ENCODE peak calls at places on chromosomes 12 and 14, in six cellular contexts. One of them, this sample, is unnamed.

GRCh38 chr12:7120166-7120565 is 8.5 kb downstream of the RBP5 start:
- DNase-seq in astrocyte: no peak
- DNase-seq in NCI-H446 treated with DMSO at 0.1 percent for 48 hours: no peak
- DNase-seq in non-pigmented ciliary epithelial cell: no peak
- DNase-seq in right cardiac atrium: peak
- DNase-seq in ovary: no peak
- DNase-seq in this sample: no peak

GRCh38 chr12:120301962-120302815 is at the start of gene SIRT4:
- DNase-seq in astrocyte: peak
- DNase-seq in NCI-H446 treated with DMSO at 0.1 percent for 48 hours: peak
- DNase-seq in non-pigmented ciliary epithelial cell: peak
- DNase-seq in right cardiac atrium: peak
- DNase-seq in ovary: peak
- DNase-seq in this sample: peak

GRCh38 chr12:51914034-51914923 is 7.0 kb downstream of the ACVRL1 start:
- DNase-seq in astrocyte: no peak
- DNase-seq in NCI-H446 treated with DMSO at 0.1 percent for 48 hours: no peak
- DNase-seq in non-pigmented ciliary epithelial cell: no peak
- DNase-seq in right cardiac atrium: peak
- DNase-seq in ovary: no peak
- DNase-seq in this sample: no peak

GRCh38 chr12:31234955-31235867 is 90.7 kb downstream of the SINHCAF start:
- DNase-seq in astrocyte: peak
- DNase-seq in NCI-H446 treated with DMSO at 0.1 percent for 48 hours: no peak
- DNase-seq in non-pigmented ciliary epithelial cell: no peak
- DNase-seq in right cardiac atrium: no peak
- DNase-seq in ovary: no peak
- DNase-seq in this sample: peak

GRCh38 chr14:36068777-36069534 is 107.6 kb downstream of the PTCSC3 start:
- DNase-seq in astrocyte: peak
- DNase-seq in NCI-H446 treated with DMSO at 0.1 percent for 48 hours: peak
- DNase-seq in non-pigmented ciliary epithelial cell: peak
- DNase-seq in right cardiac atrium: no peak
- DNase-seq in ovary: no peak
- DNase-seq in this sample: peak

GRCh38 chr12:30753761-30754382 is 879 bp downstream of the CAPRIN2 start:
- DNase-seq in astrocyte: peak
- DNase-seq in NCI-H446 treated with DMSO at 0.1 percent for 48 hours: peak
- DNase-seq in non-pigmented ciliary epithelial cell: no peak
- DNase-seq in right cardiac atrium: no peak
- DNase-seq in ovary: no peak
- DNase-seq in this sample: peak

GRCh38 chr14:105219753-105220152 is 28.6 kb upstream of the BTBD6 start:
- DNase-seq in astrocyte: no peak
- DNase-seq in NCI-H446 treated with DMSO at 0.1 percent for 48 hours: no peak
- DNase-seq in non-pigmented ciliary epithelial cell: no peak
- DNase-seq in right cardiac atrium: no peak
- DNase-seq in ovary: no peak
- DNase-seq in this sample: no peak

GRCh38 chr14:96723946-96724345 is 73.2 kb upstream of the VRK1 start:
- DNase-seq in astrocyte: no peak
- DNase-seq in NCI-H446 treated with DMSO at 0.1 percent for 48 hours: no peak
- DNase-seq in non-pigmented ciliary epithelial cell: no peak
- DNase-seq in right cardiac atrium: no peak
- DNase-seq in ovary: no peak
- DNase-seq in this sample: no peak

GRCh38 chr14:50225067-50225973 is 6.1 kb downstream of the SOS2 start:
- DNase-seq in astrocyte: peak
- DNase-seq in NCI-H446 treated with DMSO at 0.1 percent for 48 hours: peak
- DNase-seq in non-pigmented ciliary epithelial cell: peak
- DNase-seq in right cardiac atrium: no peak
- DNase-seq in ovary: no peak
- DNase-seq in this sample: peak

GRCh38 chr14:49969961-49970360 is 77.1 kb downstream of the ARF6 start:
- DNase-seq in astrocyte: no peak
- DNase-seq in NCI-H446 treated with DMSO at 0.1 percent for 48 hours: no peak
- DNase-seq in non-pigmented ciliary epithelial cell: no peak
- DNase-seq in right cardiac atrium: no peak
- DNase-seq in ovary: no peak
- DNase-seq in this sample: no peak

GRCh38 chr14:101097109-101097793 is 193.7 kb upstream of the RTL1 start:
- DNase-seq in astrocyte: no peak
- DNase-seq in NCI-H446 treated with DMSO at 0.1 percent for 48 hours: no peak
- DNase-seq in non-pigmented ciliary epithelial cell: no peak
- DNase-seq in right cardiac atrium: no peak
- DNase-seq in ovary: no peak
- DNase-seq in this sample: peak

GRCh38 chr12:130651188-130651587 is 64.9 kb downstream of the RIMBP2 start:
- DNase-seq in astrocyte: no peak
- DNase-seq in NCI-H446 treated with DMSO at 0.1 percent for 48 hours: no peak
- DNase-seq in non-pigmented ciliary epithelial cell: no peak
- DNase-seq in right cardiac atrium: no peak
- DNase-seq in ovary: no peak
- DNase-seq in this sample: no peak

GRCh38 chr12:20593611-20594010 is 101.5 kb upstream of the SLCO1C1 start:
- DNase-seq in astrocyte: no peak
- DNase-seq in NCI-H446 treated with DMSO at 0.1 percent for 48 hours: no peak
- DNase-seq in non-pigmented ciliary epithelial cell: no peak
- DNase-seq in right cardiac atrium: no peak
- DNase-seq in ovary: no peak
- DNase-seq in this sample: no peak

GRCh38 chr12:130686511-130686981 is 29.6 kb downstream of the RIMBP2 start:
- DNase-seq in astrocyte: no peak
- DNase-seq in NCI-H446 treated with DMSO at 0.1 percent for 48 hours: peak
- DNase-seq in non-pigmented ciliary epithelial cell: no peak
- DNase-seq in right cardiac atrium: no peak
- DNase-seq in ovary: no peak
- DNase-seq in this sample: no peak

GRCh38 chr12:113831486-113831885 is 134.6 kb downstream of the RBM19 start:
- DNase-seq in astrocyte: no peak
- DNase-seq in NCI-H446 treated with DMSO at 0.1 percent for 48 hours: no peak
- DNase-seq in non-pigmented ciliary epithelial cell: no peak
- DNase-seq in right cardiac atrium: no peak
- DNase-seq in ovary: no peak
- DNase-seq in this sample: no peak

GRCh38 chr12:30457621-30458289 is 237.9 kb downstream of the IPO8 start:
- DNase-seq in astrocyte: peak
- DNase-seq in NCI-H446 treated with DMSO at 0.1 percent for 48 hours: no peak
- DNase-seq in non-pigmented ciliary epithelial cell: peak
- DNase-seq in right cardiac atrium: no peak
- DNase-seq in ovary: no peak
- DNase-seq in this sample: peak

GRCh38 chr14:91061309-91061887 is 957 bp upstream of the RPS6KA5 start:
- DNase-seq in astrocyte: no peak
- DNase-seq in NCI-H446 treated with DMSO at 0.1 percent for 48 hours: no peak
- DNase-seq in non-pigmented ciliary epithelial cell: no peak
- DNase-seq in right cardiac atrium: no peak
- DNase-seq in ovary: no peak
- DNase-seq in this sample: no peak

GRCh38 chr14:105251920-105252319 is 3.6 kb downstream of the BTBD6 start:
- DNase-seq in astrocyte: no peak
- DNase-seq in NCI-H446 treated with DMSO at 0.1 percent for 48 hours: no peak
- DNase-seq in non-pigmented ciliary epithelial cell: no peak
- DNase-seq in right cardiac atrium: peak
- DNase-seq in ovary: no peak
- DNase-seq in this sample: no peak

GRCh38 chr12:112971248-112971647 is 7.1 kb upstream of the OAS2 start:
- DNase-seq in astrocyte: no peak
- DNase-seq in NCI-H446 treated with DMSO at 0.1 percent for 48 hours: peak
- DNase-seq in non-pigmented ciliary epithelial cell: no peak
- DNase-seq in right cardiac atrium: no peak
- DNase-seq in ovary: no peak
- DNase-seq in this sample: no peak

GRCh38 chr14:20455355-20456300 is 602 bp downstream of the APEX1 start:
- DNase-seq in astrocyte: peak
- DNase-seq in NCI-H446 treated with DMSO at 0.1 percent for 48 hours: peak
- DNase-seq in non-pigmented ciliary epithelial cell: peak
- DNase-seq in right cardiac atrium: no peak
- DNase-seq in ovary: no peak
- DNase-seq in this sample: peak

GRCh38 chr12:94435511-94435927 is 24.1 kb downstream of the CEP83 start:
- DNase-seq in astrocyte: no peak
- DNase-seq in NCI-H446 treated with DMSO at 0.1 percent for 48 hours: no peak
- DNase-seq in non-pigmented ciliary epithelial cell: no peak
- DNase-seq in right cardiac atrium: no peak
- DNase-seq in ovary: no peak
- DNase-seq in this sample: no peak

This sample was measured in epithelial cell of esophagus.